ENCODE peak calls at places on chromosomes 5 and 9, in eight cellular contexts. Y is HFF-Myc; U is IMR-90; P is CD8-positive, alpha-beta T cell; Q is OCI-LY7; G is fibroblast of mammary gland; Z is heart left ventricle; L is breast epithelium. M is an unnamed sample.

GRCh38 chr5:138465288-138466057 is at the start of gene EGR1:
- DNase-seq in Y (peak), U (peak), P (peak), Q (peak), G (peak), Z (peak), L (peak), M (peak)

GRCh38 chr5:16866795-16867584 is 69.1 kb downstream of the MYO10 start:
- DNase-seq in Y (no peak), U (peak), P (no peak), Q (no peak), G (no peak), Z (no peak), L (no peak), M (no peak)

GRCh38 chr5:135576075-135576599 is 2.7 kb downstream of the CXCL14 start:
- DNase-seq in Y (no peak), U (peak), P (no peak), Q (no peak), G (peak), Z (no peak), L (no peak), M (no peak)

GRCh38 chr5:158464383-158464782 is 605.4 kb upstream of the CLINT1 start:
- DNase-seq in Y (no peak), U (no peak), P (no peak), Q (peak), G (no peak), Z (no peak), L (no peak), M (no peak)

GRCh38 chr9:2299843-2300205 is 284.7 kb downstream of the SMARCA2 start:
- DNase-seq in Y (no peak), U (no peak), P (no peak), Q (no peak), G (no peak), Z (no peak), L (no peak), M (no peak)

GRCh38 chr9:133494636-133495326 is 15.9 kb upstream of the SLC2A6 start:
- DNase-seq in Y (no peak), U (no peak), P (no peak), Q (no peak), G (no peak), Z (peak), L (no peak), M (no peak)

GRCh38 chr5:170603101-170603500 is 99.3 kb downstream of the KCNIP1 start:
- DNase-seq in Y (no peak), U (no peak), P (no peak), Q (no peak), G (no peak), Z (no peak), L (no peak), M (no peak)

GRCh38 chr5:177132504-177133118 is 962 bp upstream of the NSD1 start:
- DNase-seq in Y (no peak), U (no peak), P (peak), Q (no peak), G (peak), Z (no peak), L (peak), M (no peak)

GRCh38 chr5:93715776-93716175 is 25.6 kb downstream of the POU5F2 start:
- DNase-seq in Y (no peak), U (no peak), P (no peak), Q (no peak), G (no peak), Z (no peak), L (no peak), M (no peak)

GRCh38 chr5:93717162-93717561 is 24.2 kb downstream of the POU5F2 start:
- DNase-seq in Y (no peak), U (peak), P (no peak), Q (no peak), G (peak), Z (no peak), L (no peak), M (no peak)

GRCh38 chr5:93721045-93721444 is 20.4 kb downstream of the POU5F2 start:
- DNase-seq in Y (no peak), U (no peak), P (no peak), Q (no peak), G (no peak), Z (no peak), L (no peak), M (no peak)

GRCh38 chr5:93715327-93715726 is 26.1 kb downstream of the POU5F2 start:
- DNase-seq in Y (no peak), U (no peak), P (no peak), Q (no peak), G (no peak), Z (no peak), L (no peak), M (no peak)

GRCh38 chr5:93716453-93716852 is 24.9 kb downstream of the POU5F2 start:
- DNase-seq in Y (no peak), U (no peak), P (no peak), Q (no peak), G (no peak), Z (no peak), L (no peak), M (no peak)
- TF ChIP-seq CTCF in Y (no peak), U (no peak), P (no peak), Q (no peak), G (no peak), Z (no peak), L (no peak), M (no peak)

GRCh38 chr9:124331580-124331979 is 73.8 kb downstream of the NEK6 start:
- DNase-seq in Y (no peak), U (no peak), P (no peak), Q (no peak), G (no peak), Z (no peak), L (no peak), M (no peak)
- TF ChIP-seq CTCF in Y (no peak), U (no peak), P (no peak), Q (no peak), G (no peak), Z (no peak), L (no peak), M (no peak)

GRCh38 chr9:81844131-81844567 is 84.1 kb upstream of the SPATA31D4 start:
- DNase-seq in Y (no peak), U (no peak), P (no peak), Q (no peak), G (no peak), Z (no peak), L (no peak), M (no peak)

GRCh38 chr9:81847181-81847915 is 80.9 kb upstream of the SPATA31D4 start:
- DNase-seq in Y (no peak), U (no peak), P (no peak), Q (no peak), G (no peak), Z (no peak), L (no peak), M (no peak)

GRCh38 chr9:81849631-81850259 is 78.5 kb upstream of the SPATA31D4 start:
- DNase-seq in Y (no peak), U (no peak), P (no peak), Q (no peak), G (no peak), Z (no peak), L (no peak), M (no peak)

GRCh38 chr9:81851340-81851739 is 76.9 kb upstream of the SPATA31D4 start:
- DNase-seq in Y (no peak), U (no peak), P (no peak), Q (no peak), G (no peak), Z (no peak), L (no peak), M (no peak)

GRCh38 chr9:81848472-81848871 is 79.8 kb upstream of the SPATA31D4 start:
- DNase-seq in Y (no peak), U (peak), P (no peak), Q (no peak), G (peak), Z (no peak), L (no peak), M (no peak)
- TF ChIP-seq CTCF in Y (no peak), U (peak), P (no peak), Q (peak), G (peak), Z (peak), L (peak), M (no peak)

GRCh38 chr5:150540615-150541396 is 32.9 kb downstream of the NDST1 start:
- DNase-seq in Y (peak), U (peak), P (no peak), Q (no peak), G (peak), Z (peak), L (peak), M (no peak)
- TF ChIP-seq CTCF in Y (no peak), U (no peak), P (no peak), Q (no peak), G (no peak), Z (no peak), L (no peak), M (no peak)

DNA sequence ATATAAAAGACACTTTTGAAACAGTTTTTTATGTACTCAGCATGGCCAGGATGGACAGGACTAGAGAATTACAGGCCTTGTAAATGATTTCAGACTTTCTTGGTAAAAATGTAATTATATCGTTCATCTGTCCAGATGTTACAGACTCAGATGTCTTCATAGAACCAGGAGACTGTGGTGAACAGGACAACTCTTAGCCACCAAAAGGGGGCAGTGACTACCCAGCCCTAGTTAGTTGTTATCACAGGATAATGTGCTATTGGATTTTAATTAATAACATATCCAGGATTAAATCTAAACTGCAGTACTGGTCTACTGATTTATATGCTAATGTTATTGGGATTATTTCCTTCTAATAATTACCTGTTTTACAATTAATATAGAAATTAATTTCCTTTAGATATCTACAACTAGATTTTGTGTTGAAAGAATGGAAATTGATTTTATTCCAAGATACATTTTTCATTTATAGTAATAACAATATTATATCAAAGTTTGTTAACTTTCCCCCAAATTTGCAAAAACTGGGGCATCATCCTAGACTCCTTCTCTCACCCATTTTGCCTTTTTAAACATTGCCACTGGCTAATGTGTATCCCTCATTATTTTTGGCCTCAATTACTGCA is 99.4 kb downstream of the MTREX start:
- DNase-seq in Y (peak), U (peak), P (no peak), Q (peak), G (peak), Z (no peak), L (no peak), M (no peak)
- TF ChIP-seq CTCF in Y (peak), U (peak), P (peak), Q (peak), G (peak), Z (peak), L (peak), M (peak)

GRCh38 chr9:132381966-132382541 is 24.6 kb downstream of the TTF1 start:
- DNase-seq in Y (no peak), U (no peak), P (no peak), Q (peak), G (no peak), Z (no peak), L (no peak), M (peak)

GRCh38 chr9:132384376-132384775 is 22.3 kb downstream of the TTF1 start:
- DNase-seq in Y (no peak), U (no peak), P (no peak), Q (peak), G (no peak), Z (no peak), L (no peak), M (peak)

DNA sequence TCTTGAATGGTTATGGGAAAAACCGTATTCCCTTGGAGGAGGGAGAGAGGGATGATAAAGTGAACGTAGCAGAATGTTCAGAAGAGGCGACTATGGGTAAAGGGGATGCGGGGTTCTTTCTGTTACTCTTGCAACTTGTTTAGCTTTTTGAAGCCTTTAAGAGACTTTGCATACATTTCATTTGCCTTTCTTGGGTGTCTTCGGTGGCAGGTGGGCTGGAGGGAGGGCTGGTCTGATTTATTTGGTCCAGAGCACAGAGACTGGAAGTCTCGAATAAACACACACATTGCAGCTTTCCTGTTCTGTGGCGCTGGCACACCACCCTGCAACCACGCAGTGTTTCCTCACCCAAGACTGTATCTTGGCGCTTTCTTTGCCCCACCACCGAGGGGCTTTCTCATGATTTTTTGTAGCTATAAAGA is 23.2 kb downstream of the TTF1 start:
- DNase-seq in Y (no peak), U (no peak), P (no peak), Q (peak), G (no peak), Z (no peak), L (no peak), M (peak)
- TF ChIP-seq CTCF in Y (no peak), U (no peak), P (no peak), Q (peak), G (no peak), Z (no peak), L (no peak), M (no peak)

DNA sequence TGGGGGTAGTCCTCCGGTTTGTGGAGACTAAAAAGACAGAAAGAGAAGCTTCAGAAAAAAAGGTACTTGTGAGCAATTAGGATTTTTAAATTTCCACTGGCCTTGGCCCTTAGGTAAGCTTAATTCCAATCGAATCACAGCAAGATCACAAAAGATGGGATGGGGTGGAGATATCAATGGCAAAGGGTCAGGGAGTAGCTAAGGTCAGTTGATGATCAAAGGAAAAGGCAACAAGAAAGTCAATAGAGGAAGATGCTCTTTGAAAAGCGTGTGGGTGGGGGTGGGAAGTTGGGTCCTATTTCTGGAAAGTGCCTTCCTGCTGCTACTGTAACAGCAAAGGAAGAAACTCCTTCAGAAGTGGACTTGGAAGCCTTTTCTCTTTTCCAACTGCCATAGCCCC is 7.3 kb downstream of the C1QTNF3 start:
- DNase-seq in Y (no peak), U (no peak), P (no peak), Q (no peak), G (no peak), Z (no peak), L (no peak), M (no peak)
- TF ChIP-seq CTCF in Y (no peak), U (no peak), P (no peak), Q (no peak), G (no peak), Z (no peak), L (no peak), M (no peak)

GRCh38 chr5:157434096-157434495 is 25.9 kb upstream of the NIPAL4 start:
- DNase-seq in Y (no peak), U (no peak), P (no peak), Q (no peak), G (no peak), Z (no peak), L (no peak), M (no peak)

DNA sequence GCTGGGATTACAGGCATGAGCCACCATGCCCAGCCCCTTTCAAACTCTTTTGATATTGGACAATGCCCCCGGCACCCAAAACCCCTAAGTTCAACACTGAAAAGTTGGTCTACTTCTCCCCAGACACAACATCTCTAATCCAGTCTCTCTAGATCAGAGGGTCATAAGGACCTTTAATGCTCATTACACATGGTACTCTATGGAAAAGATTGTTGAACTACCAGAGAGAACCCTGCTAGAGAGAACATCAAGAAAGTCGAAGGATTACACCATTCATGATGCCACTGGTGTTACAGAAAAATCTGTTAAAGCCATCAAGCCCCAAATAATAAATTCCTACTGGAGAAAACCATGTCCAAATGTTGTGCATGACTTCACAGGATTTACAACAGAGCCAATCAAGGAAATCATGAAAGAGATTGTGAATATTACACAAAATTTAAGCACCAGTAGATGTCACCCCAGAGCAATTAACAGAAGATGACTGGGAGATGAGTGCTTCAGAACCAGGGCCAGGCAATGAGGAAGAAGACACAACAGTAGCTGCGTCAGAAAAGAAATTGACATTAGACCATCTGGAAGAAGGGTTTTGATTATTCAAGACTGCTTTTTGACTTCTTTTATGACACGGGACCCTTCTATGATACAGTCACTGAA is 28.3 kb upstream of the NIPAL4 start:
- DNase-seq in Y (peak), U (peak), P (no peak), Q (peak), G (peak), Z (no peak), L (no peak), M (peak)
- TF ChIP-seq CTCF in Y (peak), U (peak), P (peak), Q (peak), G (peak), Z (peak), L (peak), M (peak)

DNA sequence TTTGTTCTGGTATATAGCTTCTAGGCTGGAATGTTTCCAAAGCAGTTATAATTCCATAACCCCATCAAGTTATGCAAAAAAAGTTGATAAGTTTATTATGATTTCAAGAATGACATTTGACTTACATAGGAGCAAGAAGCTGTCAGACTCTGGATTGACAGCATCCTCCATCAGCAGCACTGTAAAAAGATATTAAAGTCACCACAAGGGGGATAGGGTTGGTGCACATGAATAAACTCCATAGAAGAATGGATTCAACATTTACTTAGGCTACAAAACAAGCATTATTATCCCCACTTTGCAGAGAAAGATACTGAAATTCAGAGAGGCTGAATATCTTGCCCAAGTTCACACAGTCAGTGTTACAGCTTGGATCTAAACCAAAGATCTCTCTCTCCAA is 208.9 kb upstream of the SLC30A5 start:
- DNase-seq in Y (no peak), U (no peak), P (no peak), Q (no peak), G (peak), Z (no peak), L (no peak), M (no peak)
- TF ChIP-seq CTCF in Y (peak), U (no peak), P (peak), Q (peak), G (peak), Z (peak), L (no peak), M (no peak)